ENCODE peak calls at places on chromosomes 16 and 17, in six cellular contexts. One of them, this sample, is unnamed.

GRCh38 chr17:66420961-66421371 is 118.6 kb downstream of the PRKCA start:
- DNase-seq in type B pancreatic cell: no peak
- DNase-seq in HL-60: no peak
- DNase-seq in GM23338: no peak
- DNase-seq in GM20000: peak; percentile 29
- DNase-seq in endodermal cell: peak; percentile 39
- DNase-seq in this sample: no peak

GRCh38 chr17:82457071-82457789 is 1.3 kb upstream of the NARF start:
- DNase-seq in endodermal cell: peak; percentile 44
- DNase-seq in GM23338: no peak
- DNase-seq in HL-60: peak; percentile 90
- DNase-seq in type B pancreatic cell: no peak
- DNase-seq in GM20000: peak; percentile 39
- DNase-seq in this sample: peak; percentile 39

GRCh38 chr17:44995602-44996001 is 27.5 kb upstream of the C1QL1 start:
- DNase-seq in GM23338: no peak
- DNase-seq in HL-60: no peak
- DNase-seq in GM20000: no peak
- DNase-seq in endodermal cell: no peak
- DNase-seq in type B pancreatic cell: no peak
- DNase-seq in this sample: no peak

GRCh38 chr17:17159571-17159970 is 46.6 kb downstream of the PLD6 start:
- DNase-seq in HL-60: no peak
- DNase-seq in GM20000: no peak
- DNase-seq in endodermal cell: no peak
- DNase-seq in GM23338: no peak
- DNase-seq in type B pancreatic cell: no peak
- DNase-seq in this sample: no peak

GRCh38 chr17:71237903-71238538 is 882.8 kb upstream of the SOX9 start:
- DNase-seq in type B pancreatic cell: no peak
- DNase-seq in endodermal cell: no peak
- DNase-seq in GM20000: no peak
- DNase-seq in GM23338: no peak
- DNase-seq in HL-60: no peak
- DNase-seq in this sample: no peak

GRCh38 chr17:63911657-63912100 is 621 bp upstream of the CSHL1 start:
- DNase-seq in GM20000: peak; percentile 59
- DNase-seq in HL-60: peak; percentile 21
- DNase-seq in GM23338: peak; percentile 74
- DNase-seq in endodermal cell: peak; percentile 93
- DNase-seq in type B pancreatic cell: no peak
- DNase-seq in this sample: peak; percentile 69

GRCh38 chr16:1491327-1491726 is 1.8 kb upstream of the TELO2 start:
- DNase-seq in type B pancreatic cell: no peak
- DNase-seq in GM23338: peak; percentile 46
- DNase-seq in endodermal cell: no peak
- DNase-seq in GM20000: no peak
- DNase-seq in HL-60: peak; percentile 89
- DNase-seq in this sample: no peak

GRCh38 chr16:55756963-55757362 is 75.9 kb downstream of the CES1 start:
- DNase-seq in GM20000: no peak
- DNase-seq in endodermal cell: no peak
- DNase-seq in HL-60: peak; percentile 86
- DNase-seq in GM23338: no peak
- DNase-seq in type B pancreatic cell: no peak
- DNase-seq in this sample: no peak

GRCh38 chr16:28166394-28167208 is 45.2 kb downstream of the XPO6 start:
- DNase-seq in HL-60: no peak
- DNase-seq in type B pancreatic cell: no peak
- DNase-seq in GM23338: no peak
- DNase-seq in endodermal cell: no peak
- DNase-seq in GM20000: no peak
- DNase-seq in this sample: no peak

GRCh38 chr16:85313541-85314208 is 201.4 kb upstream of the CIBAR2 start:
- DNase-seq in type B pancreatic cell: no peak
- DNase-seq in GM20000: no peak
- DNase-seq in GM23338: no peak
- DNase-seq in endodermal cell: no peak
- DNase-seq in HL-60: no peak
- DNase-seq in this sample: no peak

GRCh38 chr16:49019081-49019633 is 262.5 kb downstream of the CBLN1 start:
- DNase-seq in HL-60: no peak
- DNase-seq in GM20000: no peak
- DNase-seq in endodermal cell: peak; percentile 79
- DNase-seq in GM23338: peak; percentile 49
- DNase-seq in type B pancreatic cell: no peak
- DNase-seq in this sample: no peak

GRCh38 chr16:14672403-14672971 is 21.6 kb downstream of the PLA2G10 start:
- DNase-seq in endodermal cell: no peak
- DNase-seq in GM20000: peak; percentile 75
- DNase-seq in GM23338: no peak
- DNase-seq in type B pancreatic cell: no peak
- DNase-seq in HL-60: no peak
- DNase-seq in this sample: peak; percentile 77

GRCh38 chr17:81200695-81201580 is 21.8 kb downstream of the CEP131 start:
- DNase-seq in GM23338: peak; percentile 73
- DNase-seq in HL-60: peak; percentile 84
- DNase-seq in GM20000: peak; percentile 74
- DNase-seq in type B pancreatic cell: no peak
- DNase-seq in endodermal cell: peak; percentile 81
- DNase-seq in this sample: peak; percentile 77

GRCh38 chr16:85204242-85205010 is 92.2 kb upstream of the CIBAR2 start:
- DNase-seq in HL-60: no peak
- DNase-seq in endodermal cell: no peak
- DNase-seq in GM20000: no peak
- DNase-seq in type B pancreatic cell: no peak
- DNase-seq in GM23338: no peak
- DNase-seq in this sample: no peak

GRCh38 chr17:608911-609882 is 105.4 kb downstream of the VPS53 start:
- DNase-seq in GM20000: no peak
- DNase-seq in endodermal cell: no peak
- DNase-seq in GM23338: no peak
- DNase-seq in HL-60: no peak
- DNase-seq in type B pancreatic cell: no peak
- DNase-seq in this sample: no peak

GRCh38 chr16:57728336-57729181 is 7.0 kb upstream of the KATNB1 start:
- DNase-seq in type B pancreatic cell: no peak
- DNase-seq in GM23338: no peak
- DNase-seq in endodermal cell: no peak
- DNase-seq in HL-60: no peak
- DNase-seq in GM20000: no peak
- DNase-seq in this sample: no peak

GRCh38 chr16:3654249-3654991 is at the start of gene DNASE1:
- DNase-seq in GM20000: peak; percentile 80
- DNase-seq in type B pancreatic cell: no peak
- DNase-seq in HL-60: peak; percentile 72
- DNase-seq in endodermal cell: peak; percentile 92
- DNase-seq in GM23338: peak; percentile 93
- DNase-seq in this sample: peak; percentile 84

GRCh38 chr16:57196276-57196675 is 10.1 kb downstream of the RSPRY1 start:
- DNase-seq in GM20000: no peak
- DNase-seq in endodermal cell: no peak
- DNase-seq in type B pancreatic cell: no peak
- DNase-seq in GM23338: no peak
- DNase-seq in HL-60: no peak
- DNase-seq in this sample: no peak

GRCh38 chr17:29347831-29348281 is 42.3 kb upstream of the TAOK1 start:
- DNase-seq in HL-60: peak; percentile 7
- DNase-seq in GM23338: no peak
- DNase-seq in type B pancreatic cell: no peak
- DNase-seq in endodermal cell: peak; percentile 17
- DNase-seq in GM20000: no peak
- DNase-seq in this sample: no peak

GRCh38 chr16:58317608-58318152 is 22.9 kb upstream of the PRSS54 start:
- DNase-seq in GM20000: no peak
- DNase-seq in endodermal cell: no peak
- DNase-seq in HL-60: no peak
- DNase-seq in type B pancreatic cell: no peak
- DNase-seq in GM23338: no peak
- DNase-seq in this sample: no peak

GRCh38 chr16:17194190-17194780 is 276.5 kb downstream of the XYLT1 start:
- DNase-seq in GM23338: peak; percentile 88
- DNase-seq in type B pancreatic cell: no peak
- DNase-seq in endodermal cell: peak; percentile 91
- DNase-seq in HL-60: peak; percentile 30
- DNase-seq in GM20000: peak; percentile 51
- DNase-seq in this sample: peak; percentile 50

GRCh38 chr16:77789085-77789611 is 784 bp downstream of the VAT1L start:
- DNase-seq in GM20000: no peak
- DNase-seq in type B pancreatic cell: no peak
- DNase-seq in endodermal cell: peak; percentile 73
- DNase-seq in GM23338: peak; percentile 63
- DNase-seq in HL-60: no peak
- DNase-seq in this sample: no peak

DNA sequence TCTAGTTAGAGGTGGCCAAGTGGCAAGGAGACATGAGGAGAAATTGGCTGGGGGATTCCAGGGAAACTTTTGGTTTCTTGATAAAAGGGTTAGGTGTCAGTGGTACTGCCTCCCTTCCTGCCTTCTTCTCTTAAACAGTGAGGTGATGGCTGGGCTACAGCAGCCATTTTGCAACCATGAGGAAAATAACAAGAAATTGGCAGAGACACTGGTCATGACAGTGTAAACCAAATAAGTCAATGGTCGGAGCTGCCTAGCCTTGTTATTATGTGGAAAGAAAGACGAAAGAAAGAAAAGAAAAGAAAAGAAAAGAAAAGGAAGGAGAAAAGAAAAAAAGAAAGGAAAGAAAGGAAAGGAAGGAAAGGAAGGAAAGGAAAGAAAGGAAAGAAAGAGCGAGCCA is 63.9 kb downstream of the CPPED1 start:
- DNase-seq in GM23338: no peak
- DNase-seq in HL-60: no peak
- DNase-seq in type B pancreatic cell: no peak
- DNase-seq in endodermal cell: no peak
- DNase-seq in GM20000: no peak
- DNase-seq in this sample: no peak
- TF ChIP-seq CTCF in GM23338: no peak
- TF ChIP-seq CTCF in HL-60: no peak
- TF ChIP-seq CTCF in type B pancreatic cell: no peak
- TF ChIP-seq CTCF in endodermal cell: no peak
- TF ChIP-seq CTCF in GM20000: no peak
- TF ChIP-seq CTCF in this sample: no peak

DNA sequence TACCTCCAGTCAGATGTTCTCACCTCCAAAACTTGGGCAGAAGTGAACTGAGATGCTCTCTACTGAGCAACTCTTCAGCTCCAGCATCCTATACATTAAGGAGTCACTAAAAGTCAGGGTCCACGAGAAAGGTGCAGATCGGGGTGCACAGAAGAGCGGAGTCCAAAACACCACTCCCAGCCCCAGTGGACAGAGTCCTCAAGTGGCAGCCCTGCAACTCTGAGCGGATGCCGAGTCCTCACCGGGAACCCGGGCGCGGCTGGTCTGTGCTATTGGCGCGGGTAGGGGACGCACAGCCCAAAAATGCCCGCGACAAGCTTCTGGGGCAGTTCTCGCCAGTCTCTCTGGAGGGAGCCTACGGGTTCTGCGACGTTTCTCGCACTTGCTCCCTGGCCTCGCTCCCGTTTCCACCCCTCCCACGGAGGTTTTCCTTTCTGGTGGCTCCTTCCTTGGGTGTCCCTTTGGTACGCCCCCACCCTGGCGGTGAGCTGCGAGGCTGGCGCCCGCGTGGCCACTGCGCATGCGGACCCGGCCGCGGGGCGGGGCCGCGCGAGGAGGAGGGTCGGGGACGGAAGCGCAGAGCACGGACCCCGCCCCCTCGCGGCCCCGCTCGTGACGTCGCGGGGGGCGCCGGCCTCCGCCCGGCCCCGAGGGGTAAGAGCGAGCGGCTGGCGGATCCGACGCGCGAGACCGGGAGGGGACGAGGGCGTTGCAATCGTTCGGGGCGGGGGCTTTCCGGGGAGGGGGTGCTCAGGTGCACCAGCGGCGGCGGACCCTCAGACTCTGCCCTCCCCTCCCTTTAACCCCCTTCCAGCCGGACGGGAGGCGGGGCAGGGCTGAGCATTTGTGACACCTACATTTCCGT is at the start of gene TMEM219:
- DNase-seq in HL-60: peak; percentile 84
- DNase-seq in type B pancreatic cell: peak; percentile 96
- DNase-seq in endodermal cell: peak; percentile 95
- DNase-seq in GM23338: peak; percentile 89
- DNase-seq in GM20000: peak; percentile 99
- DNase-seq in this sample: peak; percentile 99
- TF ChIP-seq CTCF in HL-60: no peak
- TF ChIP-seq CTCF in type B pancreatic cell: peak; percentile 77
- TF ChIP-seq CTCF in endodermal cell: peak; percentile 72
- TF ChIP-seq CTCF in GM23338: peak; percentile 17
- TF ChIP-seq CTCF in GM20000: peak; percentile 11
- TF ChIP-seq CTCF in this sample: peak; percentile 5

GRCh38 chr17:74814453-74814852 is 38.3 kb upstream of the NAT9 start:
- DNase-seq in GM23338: no peak
- DNase-seq in endodermal cell: no peak
- DNase-seq in HL-60: no peak
- DNase-seq in type B pancreatic cell: no peak
- DNase-seq in GM20000: no peak
- DNase-seq in this sample: no peak
- TF ChIP-seq CTCF in GM23338: no peak
- TF ChIP-seq CTCF in endodermal cell: no peak
- TF ChIP-seq CTCF in HL-60: no peak
- TF ChIP-seq CTCF in type B pancreatic cell: no peak
- TF ChIP-seq CTCF in GM20000: no peak
- TF ChIP-seq CTCF in this sample: no peak

GRCh38 chr17:11797803-11798202 is 199.5 kb downstream of the ZNF18 start:
- DNase-seq in HL-60: no peak
- DNase-seq in GM20000: no peak
- DNase-seq in endodermal cell: peak; percentile 71
- DNase-seq in type B pancreatic cell: no peak
- DNase-seq in GM23338: peak; percentile 2
- DNase-seq in this sample: no peak
- TF ChIP-seq CTCF in HL-60: no peak
- TF ChIP-seq CTCF in GM20000: no peak
- TF ChIP-seq CTCF in endodermal cell: peak; percentile 65
- TF ChIP-seq CTCF in type B pancreatic cell: peak; percentile 54
- TF ChIP-seq CTCF in GM23338: peak; percentile 53
- TF ChIP-seq CTCF in this sample: no peak

DNA sequence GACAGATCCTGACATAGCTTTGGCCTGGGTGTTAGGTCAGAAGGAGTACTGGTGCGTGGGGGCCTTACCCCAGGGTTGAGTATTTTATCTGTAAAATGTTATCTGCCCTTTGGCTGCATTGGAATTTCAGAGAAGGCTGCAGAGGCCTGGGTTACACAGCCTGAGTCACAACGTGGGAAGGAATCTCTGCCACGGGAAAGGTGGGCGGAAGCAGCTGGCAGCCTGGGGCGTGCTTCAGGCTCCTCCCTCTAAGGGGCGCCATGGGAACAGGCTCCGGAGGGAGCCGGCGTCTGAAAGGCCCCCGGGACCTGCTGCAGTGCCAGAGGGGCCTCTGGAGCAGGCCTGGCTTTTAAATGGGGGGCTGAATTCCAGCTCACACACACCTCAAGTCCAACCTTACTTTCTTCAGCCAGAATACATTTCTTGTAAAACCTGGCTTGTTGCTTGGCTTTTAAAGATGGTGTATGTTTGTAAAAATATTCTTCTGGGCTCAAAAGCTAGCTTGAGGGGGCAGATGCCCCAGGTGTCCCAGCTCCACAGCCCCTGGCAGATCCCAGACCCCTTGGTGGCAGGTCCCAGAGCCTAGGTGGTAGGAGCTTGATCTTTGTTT is 142.2 kb downstream of the RAB11FIP4 start:
- DNase-seq in GM23338: peak; percentile 82
- DNase-seq in GM20000: no peak
- DNase-seq in HL-60: peak; percentile 15
- DNase-seq in type B pancreatic cell: no peak
- DNase-seq in endodermal cell: peak; percentile 93
- DNase-seq in this sample: peak; percentile 39
- TF ChIP-seq CTCF in GM23338: peak; percentile 53
- TF ChIP-seq CTCF in GM20000: peak; percentile 17
- TF ChIP-seq CTCF in HL-60: peak; percentile 19
- TF ChIP-seq CTCF in type B pancreatic cell: peak; percentile 30
- TF ChIP-seq CTCF in endodermal cell: peak; percentile 66
- TF ChIP-seq CTCF in this sample: peak; percentile 54

This sample was measured in GM13977.